ENCODE peak calls at places on chromosomes 1 and 21, in eight cellular contexts. G, H, O, B, P, T, S and L are unnamed samples.

GRCh38 chr1:40469327-40469726 is 7.8 kb upstream of the ZFP69 start:
- DNase-seq in O (no peak), G (no peak), B (no peak), T (no peak), H (no peak), P (no peak), S (no peak), L (no peak)

GRCh38 chr21:32424674-32425073 is 12.2 kb downstream of the EVA1C start:
- DNase-seq in S (no peak), H (no peak), G (no peak), T (no peak), O (no peak), P (no peak), B (no peak), L (no peak)

GRCh38 chr1:163094589-163094988 is 25.4 kb downstream of the RGS4 start:
- DNase-seq in P (no peak), G (no peak), H (no peak), O (no peak), B (no peak), T (no peak), S (no peak), L (no peak)

GRCh38 chr21:27772816-27773215 is 805.9 kb upstream of the ADAMTS5 start:
- DNase-seq in O (no peak), G (no peak), H (no peak), B (no peak), S (no peak), T (no peak), P (no peak), L (no peak)

GRCh38 chr1:23210963-23211362 is 6.3 kb downstream of the HTR1D start:
- DNase-seq in O (no peak), H (no peak), P (no peak), S (no peak), T (no peak), G (no peak), B (no peak), L (no peak)

GRCh38 chr1:200233393-200233792 is 176.4 kb downstream of the ZNF281 start:
- DNase-seq in B (no peak), O (no peak), S (no peak), H (no peak), G (no peak), P (peak; percentile 24), T (no peak), L (no peak)

GRCh38 chr1:162056043-162056442 is 13.4 kb upstream of the NOS1AP start:
- DNase-seq in S (peak; percentile 37), T (peak; percentile 46), H (peak; percentile 23), P (peak; percentile 77), B (peak; percentile 59), O (no peak), G (peak; percentile 58), L (peak; percentile 80)

GRCh38 chr1:40625076-40625475 is 40.4 kb downstream of the RIMS3 start:
- DNase-seq in G (no peak), O (no peak), B (no peak), H (no peak), P (peak; percentile 39), T (peak; percentile 43), S (no peak), L (no peak)

GRCh38 chr1:173454966-173455524 is 22.1 kb upstream of the PRDX6 start:
- DNase-seq in T (no peak), S (no peak), G (no peak), O (no peak), P (no peak), B (no peak), H (no peak), L (no peak)

GRCh38 chr1:211625040-211625439 is 46.1 kb upstream of the SLC30A1 start:
- DNase-seq in P (peak; percentile 46), O (no peak), S (no peak), H (no peak), T (no peak), G (no peak), B (no peak), L (peak; percentile 25)

GRCh38 chr21:45935628-45936027 is 45.9 kb upstream of the COL6A1 start:
- DNase-seq in T (no peak), H (no peak), P (no peak), O (no peak), G (no peak), B (no peak), S (no peak), L (no peak)

GRCh38 chr1:174072546-174072945 is 50.4 kb upstream of the RC3H1 start:
- DNase-seq in S (no peak), P (no peak), B (no peak), O (no peak), H (no peak), T (no peak), G (no peak), L (no peak)

GRCh38 chr1:188170935-188171334 is 1342.2 kb downstream of the PLA2G4A start:
- DNase-seq in O (no peak), S (no peak), B (no peak), P (no peak), G (no peak), H (no peak), T (no peak), L (no peak)

GRCh38 chr1:151908228-151908691 is 1.1 kb downstream of the THEM4 start:
- DNase-seq in O (no peak), H (no peak), T (no peak), S (peak; percentile 68), B (no peak), P (peak; percentile 41), G (no peak), L (no peak)

GRCh38 chr1:157170677-157171515 is 32.7 kb upstream of the ETV3 start:
- DNase-seq in P (peak; percentile 53), T (peak; percentile 32), O (no peak), B (no peak), S (peak; percentile 32), H (no peak), G (no peak), L (peak; percentile 29)

GRCh38 chr1:155223017-155223416 is 14.5 kb downstream of the MTX1 start:
- DNase-seq in O (no peak), P (no peak), B (no peak), S (peak; percentile 53), H (no peak), G (no peak), T (no peak), L (no peak)

GRCh38 chr1:70483342-70483741 is 72.3 kb downstream of the CTH start:
- DNase-seq in O (no peak), S (no peak), G (no peak), T (no peak), P (no peak), H (no peak), B (no peak), L (no peak)

GRCh38 chr21:44093761-44094160 is 13.4 kb upstream of the PWP2 start:
- DNase-seq in P (no peak), S (no peak), H (no peak), O (no peak), G (no peak), B (no peak), T (no peak), L (no peak)

GRCh38 chr21:44414291-44415072 is 40.8 kb upstream of the LRRC3 start:
- DNase-seq in S (no peak), G (no peak), T (no peak), B (no peak), P (peak; percentile 5), O (no peak), H (no peak), L (no peak)

GRCh38 chr1:27124405-27124804 is 30.5 kb downstream of the SLC9A1 start:
- DNase-seq in P (no peak), O (no peak), G (no peak), T (no peak), B (no peak), S (no peak), H (no peak), L (no peak)

GRCh38 chr1:25168193-25169071 is 63.9 kb downstream of the SYF2 start:
- DNase-seq in S (no peak), H (no peak), T (no peak), O (no peak), B (no peak), G (no peak), P (peak; percentile 17), L (no peak)